ENCODE peak calls at places on chromosomes 3 and 15, in five cellular contexts. W is suprapubic skin, H is NCI-H524, L is HTR-8/SVneo, G is spleen. X is an unnamed sample.

GRCh38 chr15:38853608-38854007 is 289.0 kb upstream of the RASGRP1 start:
- DNase-seq in W (no peak), H (no peak), L (no peak), G (no peak), X (no peak)

GRCh38 chr15:98938804-98939203 is 68.8 kb downstream of the PGPEP1L start:
- DNase-seq in W (no peak), H (no peak), L (no peak), G (no peak), X (no peak)

GRCh38 chr15:96350321-96350720 is 19.8 kb downstream of the NR2F2 start:
- DNase-seq in W (no peak), H (no peak), L (no peak), G (no peak), X (no peak)

GRCh38 chr3:12979151-12979946 is 93.9 kb downstream of the IQSEC1 start:
- DNase-seq in W (no peak), H (no peak), L (no peak), G (peak), X (no peak)

GRCh38 chr3:178203152-178203551 is 333.1 kb upstream of the KCNMB2 start:
- DNase-seq in W (no peak), H (no peak), L (no peak), G (no peak), X (no peak)

GRCh38 chr15:96407482-96407881 is 77.0 kb downstream of the NR2F2 start:
- DNase-seq in W (no peak), H (no peak), L (no peak), G (no peak), X (no peak)

GRCh38 chr15:83762367-83762766 is 108.4 kb downstream of the ADAMTSL3 start:
- DNase-seq in W (no peak), H (no peak), L (no peak), G (no peak), X (no peak)

GRCh38 chr3:37228734-37229133 is 54.4 kb upstream of the LRRFIP2 start:
- DNase-seq in W (no peak), H (no peak), L (no peak), G (no peak), X (no peak)

GRCh38 chr3:9302425-9303181 is 53.2 kb upstream of the SRGAP3 start:
- DNase-seq in W (peak), H (peak), L (peak), G (peak), X (peak)

X was measured in kidney.